ENCODE peak calls at places on chromosomes 16 and 17, in eight cellular contexts. B is A549; T is activated gamma-delta T cell treated with Interleukin-2 at 50 U/mL for 16 hours; D is fibroblast of villous mesenchyme; M is AG09309; Z is NCI-H1092; X is stimulated activated naive B cell treated with anti-CD40 and anti-IgM and Interleukin-4, amounts not matched to agents 10 μg/mL and 1 μg/mL and 100 μg/mL, for 72 hours; J is CD8-positive, alpha-beta memory T cell. N is an unnamed sample.

GRCh38 chr16:19005561-19006445 is 22.1 kb downstream of the TMC7 start:
- DNase-seq in D (no peak), Z (no peak), X (no peak), T (no peak), J (no peak), B (peak), M (no peak), N (peak)

GRCh38 chr17:76027159-76027839 is at the start of gene EVPL:
- DNase-seq in T (no peak), B (peak), D (no peak), J (no peak), M (no peak), Z (no peak), X (no peak), N (no peak)

GRCh38 chr16:84559311-84559932 is 55.0 kb upstream of the MEAK7 start:
- DNase-seq in D (no peak), T (no peak), X (no peak), B (no peak), J (no peak), M (no peak), Z (no peak), N (no peak)

GRCh38 chr17:74972107-74972972 is at the start of gene HID1:
- DNase-seq in J (peak), M (no peak), D (no peak), B (peak), Z (peak), X (no peak), T (peak), N (peak)

GRCh38 chr16:51755039-51755501 is 604.0 kb upstream of the SALL1 start:
- DNase-seq in X (no peak), M (no peak), T (no peak), J (no peak), Z (no peak), D (no peak), B (no peak), N (no peak)

GRCh38 chr17:322006-322780 is 30.4 kb downstream of the RPH3AL start:
- DNase-seq in T (no peak), X (no peak), J (no peak), B (no peak), Z (no peak), D (no peak), M (no peak), N (no peak)

GRCh38 chr16:9091867-9092281 is 430 bp downstream of the HAPSTR1 start:
- DNase-seq in M (no peak), B (no peak), D (peak), X (peak), T (peak), Z (no peak), J (peak), N (no peak)

GRCh38 chr17:50677851-50678375 is 29.8 kb downstream of the ANKRD40 start:
- DNase-seq in J (no peak), Z (no peak), X (no peak), D (no peak), T (no peak), B (no peak), M (no peak), N (no peak)

GRCh38 chr16:56841233-56841632 is 23.8 kb upstream of the SLC12A3 start:
- DNase-seq in J (no peak), X (no peak), B (no peak), D (peak), M (peak), Z (no peak), T (no peak), N (no peak)

GRCh38 chr16:11224894-11225676 is 30.9 kb downstream of the SOCS1 start:
- DNase-seq in X (peak), J (peak), B (no peak), D (no peak), Z (no peak), T (peak), M (no peak), N (no peak)

GRCh38 chr16:19698480-19699465 is 19.3 kb downstream of the KNOP1 start:
- DNase-seq in Z (no peak), T (no peak), X (no peak), J (no peak), B (no peak), M (peak), D (no peak), N (no peak)

GRCh38 chr17:80586464-80587228 is 42.0 kb downstream of the RPTOR start:
- DNase-seq in M (no peak), X (no peak), T (no peak), Z (peak), D (peak), J (no peak), B (no peak), N (no peak)

GRCh38 chr17:4635823-4636375 is 5.6 kb downstream of the ALOX15 start:
- DNase-seq in M (no peak), X (peak), B (no peak), Z (no peak), D (no peak), J (no peak), T (no peak), N (no peak)

GRCh38 chr17:72719582-72720493 is 372.6 kb downstream of the SLC39A11 start:
- DNase-seq in D (peak), J (peak), T (peak), B (no peak), M (no peak), Z (no peak), X (peak), N (peak)

GRCh38 chr16:82580293-82580900 is 46.4 kb upstream of the CDH13 start:
- DNase-seq in J (no peak), B (peak), D (peak), Z (peak), M (no peak), T (no peak), X (no peak), N (peak)

N was measured in SK-MEL-5.